ENCODE peak calls at places on chromosomes 4 and X, in six cellular contexts. U is GM12878, H is K562, J is SK-N-SH, G is H1, Y is HepG2. C is an unnamed sample.

GRCh38 chr4:113708250-113708649 is 53.3 kb downstream of the CAMK2D start:
- DNase-seq in U (no peak), H (no peak), J (no peak), G (no peak), Y (no peak), C (no peak)

GRCh38 chrX:41922694-41923171 is 621 bp downstream of the CASK start:
- DNase-seq in U (no peak), H (peak), J (peak), G (no peak), Y (no peak), C (no peak)

GRCh38 chr4:106316773-106317409 is 541 bp downstream of the AIMP1 start:
- DNase-seq in U (no peak), H (peak), J (peak), G (no peak), Y (no peak), C (peak)

GRCh38 chrX:8084023-8084422 is 87.0 kb downstream of the VCX2 start:
- DNase-seq in U (no peak), H (no peak), J (peak), G (no peak), Y (no peak), C (no peak)

GRCh38 chr4:140100771-140101170 is 53.2 kb downstream of the MAML3 start:
- DNase-seq in U (no peak), H (no peak), J (no peak), G (no peak), Y (no peak), C (no peak)

GRCh38 chrX:21963736-21964135 is 23.2 kb downstream of the SMS start:
- DNase-seq in U (no peak), H (no peak), J (no peak), G (no peak), Y (no peak), C (no peak)

GRCh38 chr4:153816542-153816941 is 27.7 kb upstream of the SFRP2 start:
- DNase-seq in U (no peak), H (no peak), J (no peak), G (no peak), Y (no peak), C (no peak)

GRCh38 chrX:129721870-129722269 is 16.9 kb upstream of the XPNPEP2 start:
- DNase-seq in U (no peak), H (no peak), J (no peak), G (no peak), Y (no peak), C (no peak)

GRCh38 chrX:19725545-19726102 is 161.8 kb downstream of the SH3KBP1 start:
- DNase-seq in U (no peak), H (no peak), J (no peak), G (no peak), Y (no peak), C (peak)

GRCh38 chr4:123956204-123956603 is 559.6 kb downstream of the SPRY1 start:
- DNase-seq in U (no peak), H (no peak), J (no peak), G (no peak), Y (no peak), C (no peak)

GRCh38 chr4:152460488-152460887 is 75.4 kb downstream of the FBXW7 start:
- DNase-seq in U (peak), H (peak), J (no peak), G (no peak), Y (peak), C (peak)

GRCh38 chr4:27198246-27198645 is 337.6 kb downstream of the STIM2 start:
- DNase-seq in U (no peak), H (no peak), J (no peak), G (no peak), Y (no peak), C (no peak)

GRCh38 chrX:45508459-45508858 is 307.8 kb upstream of the DIPK2B start:
- DNase-seq in U (no peak), H (no peak), J (no peak), G (no peak), Y (no peak), C (no peak)

GRCh38 chr4:153427363-153428071 is 38.6 kb upstream of the TMEM131L start:
- DNase-seq in U (no peak), H (no peak), J (no peak), G (no peak), Y (no peak), C (no peak)

GRCh38 chrX:83829874-83830273 is 31.1 kb upstream of the CYLC1 start:
- DNase-seq in U (no peak), H (no peak), J (no peak), G (no peak), Y (no peak), C (peak)

GRCh38 chrX:63932006-63932405 is 147.0 kb upstream of the ARHGEF9 start:
- DNase-seq in U (no peak), H (no peak), J (no peak), G (no peak), Y (no peak), C (no peak)

GRCh38 chr4:47719576-47719975 is 118.3 kb downstream of the CORIN start:
- DNase-seq in U (no peak), H (no peak), J (no peak), G (no peak), Y (no peak), C (peak)

GRCh38 chr4:94621491-94622080 is 136.2 kb upstream of the BMPR1B start:
- DNase-seq in U (no peak), H (peak), J (peak), G (no peak), Y (peak), C (peak)

GRCh38 chr4:178316211-178316610 is 874.0 kb upstream of the AGA start:
- DNase-seq in U (no peak), H (no peak), J (no peak), G (no peak), Y (no peak), C (no peak)

GRCh38 chr4:101160792-101161592 is 186.3 kb downstream of the PPP3CA start:
- DNase-seq in U (no peak), H (no peak), J (no peak), G (no peak), Y (no peak), C (no peak)

GRCh38 chr4:184168406-184169019 is 49.2 kb downstream of the ENPP6 start:
- DNase-seq in U (no peak), H (peak), J (peak), G (peak), Y (peak), C (peak)

GRCh38 chr4:136992032-136992431 is 540.3 kb downstream of the PCDH18 start:
- DNase-seq in U (no peak), H (no peak), J (no peak), G (no peak), Y (no peak), C (no peak)

GRCh38 chr4:113689394-113689793 is 72.1 kb downstream of the CAMK2D start:
- DNase-seq in U (no peak), H (no peak), J (no peak), G (no peak), Y (no peak), C (no peak)

GRCh38 chr4:150589174-150589573 is 7.2 kb downstream of the MAB21L2 start:
- DNase-seq in U (no peak), H (no peak), J (no peak), G (no peak), Y (no peak), C (no peak)

GRCh38 chrX:23901065-23901464 is 6.7 kb downstream of the APOO start:
- DNase-seq in U (no peak), H (no peak), J (no peak), G (no peak), Y (peak), C (peak)

GRCh38 chrX:116657071-116657470 is 194.3 kb upstream of the CT83 start:
- DNase-seq in U (no peak), H (no peak), J (no peak), G (no peak), Y (no peak), C (no peak)
- TF ChIP-seq CTCF in U (no peak), H (no peak), J (no peak), G (no peak), Y (no peak), C (no peak)

DNA sequence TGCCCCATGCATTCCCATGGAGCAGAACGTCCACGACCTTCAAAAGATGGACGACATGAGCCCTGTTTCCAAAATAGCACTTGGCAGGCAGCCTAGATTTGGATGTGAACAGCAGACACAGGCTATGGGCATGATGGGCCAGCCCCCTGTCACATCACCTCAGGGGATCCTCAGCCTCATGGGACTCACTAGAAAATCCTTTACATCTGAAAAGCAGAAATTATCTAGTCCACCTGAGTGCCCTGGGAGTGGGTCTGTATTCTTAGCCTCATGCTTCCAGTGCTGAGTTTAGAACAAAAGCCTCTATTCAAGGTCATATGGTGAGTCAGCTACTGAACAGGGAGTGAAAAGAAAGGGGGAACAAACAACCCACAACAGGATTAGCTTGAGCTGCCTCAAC is 35.8 kb downstream of the GRIA3 start:
- DNase-seq in U (no peak), H (peak), J (peak), G (no peak), Y (peak), C (no peak)
- TF ChIP-seq GABPA in U (no peak), H (no peak), J (no peak), G (no peak), Y (no peak), C (no peak)

GRCh38 chrX:57156397-57157049 is 19.3 kb upstream of the SPIN2A start:
- DNase-seq in U (no peak), H (peak), J (no peak), G (no peak), Y (peak), C (no peak)
- TF ChIP-seq CTCF in U (peak), H (peak), J (peak), G (peak), Y (peak), C (no peak)

GRCh38 chr4:80540349-80540748 is 204.8 kb downstream of the CFAP299 start:
- DNase-seq in U (no peak), H (no peak), J (no peak), G (no peak), Y (no peak), C (no peak)
- TF ChIP-seq GABPA in U (no peak), H (no peak), J (no peak), G (no peak), Y (no peak), C (no peak)

GRCh38 chr4:125789018-125789417 is 474.3 kb downstream of the FAT4 start:
- DNase-seq in U (no peak), H (no peak), J (no peak), G (no peak), Y (no peak), C (no peak)

GRCh38 chr4:125784741-125785140 is 470.0 kb downstream of the FAT4 start:
- DNase-seq in U (no peak), H (no peak), J (no peak), G (no peak), Y (no peak), C (no peak)

GRCh38 chr4:125787707-125788106 is 473.0 kb downstream of the FAT4 start:
- DNase-seq in U (no peak), H (no peak), J (no peak), G (no peak), Y (no peak), C (no peak)
- TF ChIP-seq CTCF in U (no peak), H (no peak), J (peak), G (no peak), Y (no peak), C (no peak)

GRCh38 chrX:37468111-37468739 is 103.2 kb upstream of the LANCL3 start:
- DNase-seq in U (no peak), H (no peak), J (no peak), G (no peak), Y (no peak), C (no peak)

GRCh38 chrX:37474478-37474877 is 97.0 kb upstream of the LANCL3 start:
- DNase-seq in U (no peak), H (no peak), J (no peak), G (no peak), Y (no peak), C (no peak)

GRCh38 chrX:37470711-37471110 is 100.8 kb upstream of the LANCL3 start:
- DNase-seq in U (no peak), H (no peak), J (no peak), G (no peak), Y (no peak), C (no peak)

GRCh38 chrX:37476571-37477188 is 94.8 kb upstream of the LANCL3 start:
- DNase-seq in U (no peak), H (no peak), J (no peak), G (no peak), Y (no peak), C (no peak)

GRCh38 chrX:37472836-37473235 is 98.6 kb upstream of the LANCL3 start:
- DNase-seq in U (no peak), H (no peak), J (no peak), G (no peak), Y (peak), C (no peak)
- TF ChIP-seq GABPA in U (no peak), H (no peak), J (no peak), G (no peak), Y (no peak), C (no peak)

C was measured in HL-60.